ENCODE peak calls at places on chromosomes 16 and 17, in seven cellular contexts. One of them, this sample, is unnamed.

GRCh38 chr16:50747206-50747956 is 5.5 kb downstream of the CYLD start:
- DNase-seq in naive thymus-derived CD8-positive, alpha-beta T cell: no peak
- DNase-seq in stimulated activated CD4-positive, alpha-beta T cell treated with anti-CD3 and anti-CD28 coated beads, TNF-alpha, amount 100 ng/mL, for 4 hours: no peak
- DNase-seq in sciatic nerve: no peak
- DNase-seq in stimulated activated CD8-positive, alpha-beta memory T cell treated with anti-CD3 and anti-CD28 coated beads, Interleukin-4, amount 100 ng/mL, for 1 hour: no peak
- DNase-seq in anterior cingulate cortex: no peak
- DNase-seq in kidney glomerular epithelial cell: peak
- DNase-seq in this sample: no peak

GRCh38 chr16:17272716-17273115 is 198.0 kb downstream of the XYLT1 start:
- DNase-seq in naive thymus-derived CD8-positive, alpha-beta T cell: no peak
- DNase-seq in stimulated activated CD4-positive, alpha-beta T cell treated with anti-CD3 and anti-CD28 coated beads, TNF-alpha, amount 100 ng/mL, for 4 hours: no peak
- DNase-seq in sciatic nerve: no peak
- DNase-seq in stimulated activated CD8-positive, alpha-beta memory T cell treated with anti-CD3 and anti-CD28 coated beads, Interleukin-4, amount 100 ng/mL, for 1 hour: no peak
- DNase-seq in anterior cingulate cortex: no peak
- DNase-seq in kidney glomerular epithelial cell: no peak
- DNase-seq in this sample: no peak

GRCh38 chr16:62978451-62978850 is 942.2 kb upstream of the CDH8 start:
- DNase-seq in naive thymus-derived CD8-positive, alpha-beta T cell: no peak
- DNase-seq in stimulated activated CD4-positive, alpha-beta T cell treated with anti-CD3 and anti-CD28 coated beads, TNF-alpha, amount 100 ng/mL, for 4 hours: no peak
- DNase-seq in sciatic nerve: no peak
- DNase-seq in stimulated activated CD8-positive, alpha-beta memory T cell treated with anti-CD3 and anti-CD28 coated beads, Interleukin-4, amount 100 ng/mL, for 1 hour: no peak
- DNase-seq in anterior cingulate cortex: no peak
- DNase-seq in kidney glomerular epithelial cell: no peak
- DNase-seq in this sample: no peak

GRCh38 chr16:71777329-71777728 is 31.3 kb downstream of the AP1G1 start:
- DNase-seq in naive thymus-derived CD8-positive, alpha-beta T cell: no peak
- DNase-seq in stimulated activated CD4-positive, alpha-beta T cell treated with anti-CD3 and anti-CD28 coated beads, TNF-alpha, amount 100 ng/mL, for 4 hours: no peak
- DNase-seq in sciatic nerve: no peak
- DNase-seq in stimulated activated CD8-positive, alpha-beta memory T cell treated with anti-CD3 and anti-CD28 coated beads, Interleukin-4, amount 100 ng/mL, for 1 hour: no peak
- DNase-seq in anterior cingulate cortex: no peak
- DNase-seq in kidney glomerular epithelial cell: no peak
- DNase-seq in this sample: no peak

GRCh38 chr16:81697886-81698635 is 81.0 kb upstream of the PLCG2 start:
- DNase-seq in naive thymus-derived CD8-positive, alpha-beta T cell: no peak
- DNase-seq in stimulated activated CD4-positive, alpha-beta T cell treated with anti-CD3 and anti-CD28 coated beads, TNF-alpha, amount 100 ng/mL, for 4 hours: no peak
- DNase-seq in sciatic nerve: no peak
- DNase-seq in stimulated activated CD8-positive, alpha-beta memory T cell treated with anti-CD3 and anti-CD28 coated beads, Interleukin-4, amount 100 ng/mL, for 1 hour: no peak
- DNase-seq in anterior cingulate cortex: peak
- DNase-seq in kidney glomerular epithelial cell: no peak
- DNase-seq in this sample: no peak

GRCh38 chr17:82236142-82236971 is 7.5 kb downstream of the SLC16A3 start:
- DNase-seq in naive thymus-derived CD8-positive, alpha-beta T cell: peak
- DNase-seq in stimulated activated CD4-positive, alpha-beta T cell treated with anti-CD3 and anti-CD28 coated beads, TNF-alpha, amount 100 ng/mL, for 4 hours: no peak
- DNase-seq in sciatic nerve: peak
- DNase-seq in stimulated activated CD8-positive, alpha-beta memory T cell treated with anti-CD3 and anti-CD28 coated beads, Interleukin-4, amount 100 ng/mL, for 1 hour: no peak
- DNase-seq in anterior cingulate cortex: peak
- DNase-seq in kidney glomerular epithelial cell: no peak
- DNase-seq in this sample: peak

GRCh38 chr16:28609631-28610594 is at the start of gene SULT1A1:
- DNase-seq in naive thymus-derived CD8-positive, alpha-beta T cell: no peak
- DNase-seq in stimulated activated CD4-positive, alpha-beta T cell treated with anti-CD3 and anti-CD28 coated beads, TNF-alpha, amount 100 ng/mL, for 4 hours: no peak
- DNase-seq in sciatic nerve: peak
- DNase-seq in stimulated activated CD8-positive, alpha-beta memory T cell treated with anti-CD3 and anti-CD28 coated beads, Interleukin-4, amount 100 ng/mL, for 1 hour: no peak
- DNase-seq in anterior cingulate cortex: no peak
- DNase-seq in kidney glomerular epithelial cell: peak
- DNase-seq in this sample: no peak

GRCh38 chr17:43912635-43913304 is 5.4 kb upstream of the MPP2 start:
- DNase-seq in naive thymus-derived CD8-positive, alpha-beta T cell: no peak
- DNase-seq in stimulated activated CD4-positive, alpha-beta T cell treated with anti-CD3 and anti-CD28 coated beads, TNF-alpha, amount 100 ng/mL, for 4 hours: no peak
- DNase-seq in sciatic nerve: no peak
- DNase-seq in stimulated activated CD8-positive, alpha-beta memory T cell treated with anti-CD3 and anti-CD28 coated beads, Interleukin-4, amount 100 ng/mL, for 1 hour: no peak
- DNase-seq in anterior cingulate cortex: no peak
- DNase-seq in kidney glomerular epithelial cell: no peak
- DNase-seq in this sample: no peak

GRCh38 chr17:50423553-50424159 is 2.4 kb upstream of the ACSF2 start:
- DNase-seq in naive thymus-derived CD8-positive, alpha-beta T cell: no peak
- DNase-seq in stimulated activated CD4-positive, alpha-beta T cell treated with anti-CD3 and anti-CD28 coated beads, TNF-alpha, amount 100 ng/mL, for 4 hours: no peak
- DNase-seq in sciatic nerve: no peak
- DNase-seq in stimulated activated CD8-positive, alpha-beta memory T cell treated with anti-CD3 and anti-CD28 coated beads, Interleukin-4, amount 100 ng/mL, for 1 hour: no peak
- DNase-seq in anterior cingulate cortex: no peak
- DNase-seq in kidney glomerular epithelial cell: peak
- DNase-seq in this sample: no peak

GRCh38 chr17:2904135-2904534 is 107.9 kb downstream of the RAP1GAP2 start:
- DNase-seq in naive thymus-derived CD8-positive, alpha-beta T cell: no peak
- DNase-seq in stimulated activated CD4-positive, alpha-beta T cell treated with anti-CD3 and anti-CD28 coated beads, TNF-alpha, amount 100 ng/mL, for 4 hours: no peak
- DNase-seq in sciatic nerve: no peak
- DNase-seq in stimulated activated CD8-positive, alpha-beta memory T cell treated with anti-CD3 and anti-CD28 coated beads, Interleukin-4, amount 100 ng/mL, for 1 hour: no peak
- DNase-seq in anterior cingulate cortex: peak
- DNase-seq in kidney glomerular epithelial cell: no peak
- DNase-seq in this sample: no peak

This sample was measured in T-cell.